ENCODE peak calls at places on chromosomes 12 and 14, in five cellular contexts. N is aorta, S is BE2C, W is pancreas, C is left ventricle myocardium inferior. R is an unnamed sample. For H3K9me3 and H3K27me3, the result is how much of the 10 kb centered on the place peaks cover.

GRCh38 chr12:90205165-90205564 is 496.5 kb upstream of the ATP2B1 start:
- DNase-seq in N (no peak), S (no peak), W (no peak), C (no peak), R (no peak)

GRCh38 chr14:99120147-99121026 is 151.6 kb downstream of the BCL11B start:
- DNase-seq in N (peak), S (no peak), W (no peak), C (no peak), R (no peak)

GRCh38 chr12:104653730-104654328 is 197.1 kb downstream of the CHST11 start:
- DNase-seq in N (no peak), S (no peak), W (no peak), C (no peak), R (no peak)

GRCh38 chr12:87953257-87953860 is 75.8 kb downstream of the C12orf50 start:
- DNase-seq in N (no peak), S (peak), W (no peak), C (no peak), R (peak)

GRCh38 chr12:32235251-32235650 is 128.6 kb downstream of the BICD1 start:
- DNase-seq in N (no peak), S (no peak), W (no peak), C (no peak), R (no peak)

GRCh38 chr12:109065154-109065852 is 12.9 kb downstream of the USP30 start:
- DNase-seq in N (no peak), S (no peak), W (peak), C (no peak), R (no peak)

GRCh38 chr12:67592228-67593011 is 56.1 kb upstream of the DYRK2 start:
- DNase-seq in N (no peak), S (no peak), W (peak), C (no peak), R (peak)

GRCh38 chr12:113214938-113215400 is 6.3 kb upstream of the TPCN1 start:
- DNase-seq in N (peak), S (no peak), W (peak), C (peak), R (peak)

GRCh38 chr14:52031781-52032180 is 37.1 kb downstream of the NID2 start:
- DNase-seq in N (peak), S (no peak), W (no peak), C (peak), R (no peak)

GRCh38 chr12:19223695-19224094 is 94.2 kb downstream of the PLEKHA5 start:
- DNase-seq in N (no peak), S (no peak), W (no peak), C (no peak), R (no peak)

GRCh38 chr14:96102071-96102856 is 63.1 kb downstream of the C14orf132 start:
- DNase-seq in N (no peak), S (no peak), W (no peak), C (no peak), R (peak)

GRCh38 chr12:88306471-88307069 is 164.5 kb downstream of the TMTC3 start:
- DNase-seq in N (no peak), S (no peak), W (no peak), C (no peak), R (no peak)

GRCh38 chr14:34078117-34078743 is 127.4 kb upstream of the EGLN3 start:
- DNase-seq in N (no peak), S (no peak), W (no peak), C (no peak), R (no peak)

GRCh38 chr12:109734219-109735000 is 20.8 kb downstream of the FAM222A start:
- DNase-seq in N (peak), S (peak), W (peak), C (peak), R (no peak)

GRCh38 chr14:64800000-64800399 is 79.7 kb downstream of the SPTB start:
- DNase-seq in N (no peak), S (no peak), W (no peak), C (peak), R (peak)

GRCh38 chr14:24418492-24418873 is 11.0 kb downstream of the CBLN3 start:
- DNase-seq in N (no peak), S (no peak), W (peak), C (no peak), R (peak)

GRCh38 chr14:99619873-99620834 is 16.1 kb upstream of the CCDC85C start:
- DNase-seq in N (no peak), S (peak), W (no peak), C (no peak), R (peak)

GRCh38 chr14:80978403-80978802 is 23.0 kb downstream of the TSHR start:
- DNase-seq in N (no peak), S (peak), W (no peak), C (no peak), R (no peak)

GRCh38 chr12:49636979-49637378 is 13.6 kb downstream of the PRPF40B start:
- DNase-seq in N (no peak), S (peak), W (no peak), C (no peak), R (peak)

GRCh38 chr12:2686280-2686646 is 108.5 kb upstream of the FKBP4 start:
- DNase-seq in N (no peak), S (no peak), W (no peak), C (no peak), R (no peak)

GRCh38 chr12:107355004-107355565 is 261.7 kb upstream of the CRY1 start:
- DNase-seq in N (no peak), S (no peak), W (no peak), C (no peak), R (no peak)

GRCh38 chr12:46109343-46110219 is 119.2 kb upstream of the SCAF11 start:
- DNase-seq in N (no peak), S (no peak), W (no peak), C (no peak), R (no peak)

GRCh38 chr14:103030741-103031565 is 26.4 kb downstream of the CDC42BPB start:
- DNase-seq in N (no peak), S (no peak), W (no peak), C (no peak), R (no peak)

GRCh38 chr12:111598637-111599458 is at the start of gene ATXN2:
- DNase-seq in N (peak), S (peak), W (peak), C (peak), R (peak)

GRCh38 chr14:24196071-24197061 is 1.1 kb upstream of the TM9SF1 start:
- DNase-seq in N (no peak), S (no peak), W (no peak), C (no peak), R (peak)

GRCh38 chr12:126668538-126668937 is 1598.4 kb upstream of the TMEM132C start:
- DNase-seq in N (no peak), S (no peak), W (no peak), C (no peak), R (peak)

GRCh38 chr12:121576851-121577391 is 3.9 kb downstream of the KDM2B start:
- DNase-seq in N (peak), S (no peak), W (no peak), C (no peak), R (peak)

GRCh38 chr12:107593713-107594381 is 91.8 kb upstream of the PWP1 start:
- DNase-seq in N (no peak), S (peak), W (no peak), C (no peak), R (no peak)

GRCh38 chr12:48194780-48195179 is 8.3 kb downstream of the OR10AD1 start:
- DNase-seq in N (no peak), S (no peak), W (no peak), C (no peak), R (peak)

GRCh38 chr14:43147480-43147879 is 1359.6 kb downstream of the FSCB start:
- DNase-seq in N (no peak), S (no peak), W (no peak), C (no peak), R (no peak)

GRCh38 chr12:42447371-42447786 is 121.4 kb downstream of the PPHLN1 start:
- DNase-seq in N (no peak), S (no peak), W (no peak), C (no peak), R (no peak)

GRCh38 chr14:99733551-99734405 is 49.7 kb downstream of the CYP46A1 start:
- DNase-seq in N (peak), S (peak), W (peak), C (peak), R (no peak)

GRCh38 chr14:21099596-21099985 is 1.1 kb upstream of the ZNF219 start:
- DNase-seq in N (no peak), S (no peak), W (no peak), C (no peak), R (no peak)

GRCh38 chr14:50530358-50530757 is 2.0 kb downstream of the MAP4K5 start:
- DNase-seq in N (no peak), S (no peak), W (no peak), C (no peak), R (no peak)

GRCh38 chr14:73738518-73739173 is 24.5 kb upstream of the PNMA1 start:
- DNase-seq in N (no peak), S (no peak), W (no peak), C (no peak), R (no peak)

GRCh38 chr12:112168561-112168971 is 43.2 kb downstream of the TRAFD1 start:
- DNase-seq in N (no peak), S (no peak), W (no peak), C (no peak), R (no peak)

GRCh38 chr12:112161711-112162110 is 36.4 kb downstream of the TRAFD1 start:
- DNase-seq in N (peak), S (no peak), W (no peak), C (no peak), R (no peak)

DNA sequence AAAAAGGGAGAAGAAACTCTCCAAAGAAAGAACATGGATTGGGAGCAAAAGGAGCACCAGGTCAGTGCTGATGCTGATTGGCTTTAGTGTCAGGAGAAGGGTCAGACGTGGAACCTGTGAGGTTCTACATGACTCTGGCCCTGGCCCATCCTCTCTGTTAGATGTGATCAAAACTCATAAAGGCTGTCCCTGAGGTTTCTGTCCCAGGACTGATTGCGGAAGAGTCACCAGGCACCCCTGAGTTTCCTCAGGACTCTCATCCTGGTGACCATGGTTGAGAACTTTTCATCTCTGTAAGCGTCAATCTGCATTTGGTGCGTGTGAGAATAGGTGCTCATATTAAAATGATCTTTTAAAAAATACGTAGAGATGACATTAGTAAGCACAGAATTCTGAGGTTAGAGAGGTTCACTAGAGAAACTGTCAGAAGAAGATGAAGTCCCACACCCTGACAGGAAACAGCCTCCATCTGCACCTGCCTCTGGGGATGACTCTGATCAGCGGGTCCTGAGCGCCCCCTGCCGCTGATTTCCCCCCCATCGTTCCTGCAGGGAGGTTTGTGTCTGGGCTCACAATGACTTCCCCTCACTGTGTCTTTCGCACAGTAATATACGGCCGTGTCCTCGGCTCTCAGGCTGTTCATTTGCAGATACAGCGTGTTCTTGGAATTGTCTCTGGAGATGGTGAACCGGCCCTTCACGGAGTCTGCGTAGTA is 741.8 kb downstream of the TMEM121 start:
- DNase-seq in N (no peak), S (peak), W (no peak), C (no peak), R (no peak)
- H3K9me3 ChIP-seq in N (under half), S (under half), W (under half), C (under half), R (under half)

DNA sequence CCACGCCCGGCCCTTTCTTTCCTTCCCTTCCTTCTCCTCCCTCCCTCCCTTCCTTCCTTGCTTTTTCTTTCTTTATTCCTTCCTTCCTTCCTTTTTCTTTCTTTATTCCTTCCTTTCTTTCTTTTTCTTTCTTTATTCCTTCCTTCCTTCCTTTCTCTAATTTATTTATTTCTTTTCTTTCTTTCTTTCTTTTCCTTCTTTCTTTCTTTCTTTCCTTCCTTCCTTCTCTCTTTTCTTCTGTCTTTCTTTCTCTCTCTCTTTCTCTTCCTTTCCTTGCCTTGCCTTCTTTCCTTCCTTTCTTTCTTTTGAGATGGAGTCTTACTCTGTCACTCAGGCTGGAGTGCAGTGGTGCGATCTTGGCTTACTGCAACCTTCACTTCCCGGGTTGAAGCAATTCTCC is 15.9 kb downstream of the CCDC177 start:
- DNase-seq in N (no peak), S (no peak), W (no peak), C (no peak), R (no peak)
- H3K27me3 ChIP-seq in N (under half), S (under half), W (under half), C (half or more), R (under half)

DNA sequence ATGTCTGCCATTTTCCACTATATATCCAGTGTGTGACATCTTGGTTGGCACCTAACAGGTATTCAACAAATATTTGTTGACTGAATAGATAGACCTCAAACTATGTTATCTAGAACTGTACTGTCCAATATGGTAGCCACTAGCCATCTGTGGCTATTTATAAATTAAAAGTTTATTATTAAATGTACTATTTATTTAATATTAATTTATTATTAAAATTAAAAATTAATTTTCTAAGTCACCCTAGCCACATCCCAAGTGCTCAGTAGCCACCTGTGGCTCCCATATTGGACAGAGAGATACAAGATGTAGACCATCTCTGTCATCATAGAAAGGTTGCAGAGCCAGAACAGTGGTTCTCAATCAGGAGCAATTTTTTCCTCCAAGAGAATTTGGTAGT is 69.3 kb downstream of the SRRM4 start:
- DNase-seq in N (no peak), S (no peak), W (no peak), C (no peak), R (no peak)
- H3K9me3 ChIP-seq in N (under half), S (under half), W (under half), C (under half), R (under half)

DNA sequence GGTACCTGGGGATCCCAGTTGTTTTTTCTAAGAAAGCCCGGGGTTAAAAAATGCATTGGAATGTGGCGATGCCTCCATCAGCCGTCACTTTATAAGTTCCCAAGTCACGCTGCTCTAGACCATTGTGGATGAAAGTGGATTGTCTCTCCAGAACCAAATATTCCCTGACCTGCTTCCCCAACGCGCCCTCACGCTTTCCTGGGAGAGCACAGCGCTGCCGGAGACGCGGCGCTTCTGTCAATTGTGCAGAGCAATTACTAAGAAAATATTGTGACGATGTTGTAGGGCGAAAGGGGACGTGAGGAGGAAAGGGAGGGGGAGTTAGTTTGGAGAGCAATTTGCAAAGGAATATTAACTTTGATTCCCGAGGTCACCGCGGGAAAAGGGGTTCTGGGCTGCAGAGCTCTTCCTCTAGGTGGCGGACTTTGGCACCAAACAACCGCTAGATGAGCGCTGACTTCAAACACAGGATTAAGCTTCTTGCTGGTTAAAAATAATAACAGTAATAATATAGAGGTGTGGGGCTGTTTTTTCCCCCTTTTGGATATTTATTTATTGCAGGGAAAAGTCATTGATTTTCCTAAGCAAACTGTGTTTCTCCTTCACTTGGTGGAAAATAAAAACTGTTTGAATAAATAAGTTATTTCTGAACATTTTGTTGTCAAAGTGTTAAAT is 9.6 kb upstream of the FOXG1 start:
- DNase-seq in N (no peak), S (peak), W (no peak), C (no peak), R (peak)
- H3K27me3 ChIP-seq in N (under half), S (half or more), W (under half), C (half or more), R (half or more)

DNA sequence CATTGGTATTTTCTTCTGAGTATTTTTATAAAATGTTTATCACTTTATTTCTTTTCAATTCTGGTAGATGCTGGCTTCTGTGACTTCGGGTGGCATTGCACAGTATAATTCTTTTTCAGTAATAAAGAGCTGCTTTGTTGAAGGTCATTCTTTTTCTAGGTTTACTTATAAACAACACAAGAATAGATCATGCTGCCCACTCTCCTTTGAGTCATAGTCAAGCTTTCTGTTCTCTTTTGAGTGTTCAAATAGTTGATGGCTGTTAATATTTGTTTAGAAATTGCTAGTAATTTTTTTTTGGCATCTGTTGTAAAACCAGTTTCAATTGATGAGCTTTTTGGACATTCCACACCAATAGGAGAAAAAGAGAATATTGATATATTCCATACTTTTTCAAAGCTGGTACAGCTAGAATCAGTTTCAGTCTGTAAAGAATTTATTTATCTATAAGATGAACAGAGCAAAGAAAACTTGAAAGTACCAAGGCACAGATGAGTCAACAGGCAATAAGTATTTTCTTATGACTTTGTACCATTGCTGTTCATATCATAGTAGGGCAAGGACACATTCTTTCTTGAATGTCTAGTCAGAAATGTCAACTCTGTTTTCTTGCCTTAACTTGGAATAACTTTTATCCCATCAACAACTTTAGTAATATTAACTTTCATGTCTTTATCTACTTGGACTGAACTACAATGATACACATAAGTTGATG is 513.0 kb upstream of the SEL1L start:
- DNase-seq in N (no peak), S (no peak), W (no peak), C (no peak), R (no peak)
- H3K9me3 ChIP-seq in N (under half), S (under half), W (under half), C (under half), R (under half)

DNA sequence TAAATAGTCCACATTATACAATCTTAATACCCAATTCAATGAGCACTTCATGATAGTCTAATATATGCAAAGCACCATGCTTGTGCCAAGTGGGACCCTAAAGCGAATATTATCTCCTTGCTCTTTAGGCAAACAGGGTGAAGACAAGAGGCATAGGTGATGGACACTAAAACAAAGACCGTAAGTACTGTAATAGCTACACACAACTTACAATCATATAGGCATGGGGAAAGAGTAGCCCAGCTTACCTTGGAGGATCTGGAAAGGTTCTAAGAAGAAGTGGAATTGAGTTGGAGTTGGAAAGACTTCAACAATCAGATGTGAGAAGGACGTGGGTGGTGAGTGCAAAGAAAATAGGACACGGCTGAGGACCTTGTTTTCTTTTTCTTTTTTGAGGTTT is 19.1 kb upstream of the BCL2L14 start:
- DNase-seq in N (no peak), S (no peak), W (no peak), C (no peak), R (no peak)
- H3K27me3 ChIP-seq in N (under half), S (under half), W (under half), C (under half), R (under half)

GRCh38 chr14:94016446-94016976 is 9.6 kb upstream of the OTUB2 start:
- DNase-seq in N (no peak), S (no peak), W (no peak), C (no peak), R (no peak)
- H3K9me3 ChIP-seq in N (under half), S (under half), W (under half), C (under half), R (under half)

GRCh38 chr12:114415525-114415868 is 9.6 kb upstream of the TBX5 start:
- DNase-seq in N (no peak), S (no peak), W (no peak), C (no peak), R (no peak)

GRCh38 chr12:114414031-114414865 is 8.3 kb upstream of the TBX5 start:
- DNase-seq in N (no peak), S (no peak), W (no peak), C (no peak), R (peak)

GRCh38 chr12:114414866-114415524 is 9.1 kb upstream of the TBX5 start:
- DNase-seq in N (no peak), S (no peak), W (no peak), C (no peak), R (no peak)

GRCh38 chr12:114412825-114413749 is 7.1 kb upstream of the TBX5 start:
- DNase-seq in N (no peak), S (no peak), W (no peak), C (no peak), R (no peak)

GRCh38 chr12:114416028-114416427 is 10.1 kb upstream of the TBX5 start:
- DNase-seq in N (no peak), S (no peak), W (no peak), C (no peak), R (no peak)
- H3K27me3 ChIP-seq in N (under half), S (half or more), W (under half), C (half or more), R (half or more)

GRCh38 chr12:123873795-123874194 is 98.8 kb downstream of the CCDC92 start:
- DNase-seq in N (no peak), S (no peak), W (no peak), C (no peak), R (no peak)
- H3K9me3 ChIP-seq in N (under half), S (under half), W (under half), C (under half), R (under half)

R was measured in cardiac muscle cell.